ENCODE peak calls at places on chromosome 6, in seven cellular contexts. O is WERI-Rb-1; Q is astrocyte of the spinal cord; S is dorsolateral prefrontal cortex; Y is stimulated activated CD4-positive, alpha-beta T cell treated with anti-CD3 and anti-CD28 coated beads, Interleukin-2, amount 100 ng/mL, for 48 hours; P is HCEC 1CT; G is amniotic stem cell. C is an unnamed sample.

GRCh38 chr6:127341471-127342202 is 1.8 kb downstream of the ECHDC1 start:
- DNase-seq in O (no peak), Q (no peak), S (no peak), Y (no peak), P (no peak), G (no peak), C (no peak)

GRCh38 chr6:152452639-152453038 is 184.5 kb downstream of the SYNE1 start:
- DNase-seq in O (no peak), Q (no peak), S (no peak), Y (no peak), P (no peak), G (no peak), C (no peak)

GRCh38 chr6:117552618-117553017 is 49.7 kb downstream of the GOPC start:
- DNase-seq in O (no peak), Q (no peak), S (no peak), Y (no peak), P (no peak), G (no peak), C (no peak)

GRCh38 chr6:130725551-130725950 is 101.7 kb upstream of the SMLR1 start:
- DNase-seq in O (no peak), Q (no peak), S (no peak), Y (no peak), P (no peak), G (no peak), C (no peak)

GRCh38 chr6:76992553-76992952 is 470.7 kb downstream of the HTR1B start:
- DNase-seq in O (no peak), Q (no peak), S (no peak), Y (no peak), P (no peak), G (no peak), C (no peak)

GRCh38 chr6:139159016-139159415 is 24.1 kb downstream of the HECA start:
- DNase-seq in O (no peak), Q (no peak), S (no peak), Y (no peak), P (no peak), G (no peak), C (no peak)

GRCh38 chr6:49915035-49915434 is 48.7 kb upstream of the CRISP1 start:
- DNase-seq in O (peak; percentile 59), Q (no peak), S (no peak), Y (no peak), P (no peak), G (no peak), C (no peak)

GRCh38 chr6:108250240-108250866 is 10.5 kb downstream of the SNX3 start:
- DNase-seq in O (peak; percentile 16), Q (peak; percentile 43), S (no peak), Y (no peak), P (peak; percentile 13), G (no peak), C (no peak)

GRCh38 chr6:11460001-11460668 is 77.4 kb upstream of the TMEM170B start:
- DNase-seq in O (no peak), Q (peak; percentile 13), S (no peak), Y (no peak), P (no peak), G (no peak), C (no peak)

C was measured in non-pigmented ciliary epithelial cell.